ENCODE peak calls at places on chromosomes 11 and 22, in eight cellular contexts. S is CD8-positive, alpha-beta T cell; M is colonic mucosa; B is body of pancreas; A is pancreas; R is prostate gland; D is thoracic aorta; G is stomach. J is an unnamed sample. For H3K4me1, the result is how much of the 10 kb centered on the place peaks cover.

GRCh38 chr11:71245601-71246391 is 6.6 kb downstream of the SHANK2 start:
- DNase-seq in S (no peak), M (no peak), B (peak), A (no peak), R (no peak), D (no peak), G (peak), J (peak)

GRCh38 chr11:69295995-69296889 is 2.3 kb downstream of the MYEOV start:
- DNase-seq in S (no peak), M (no peak), B (peak), A (no peak), R (no peak), D (no peak), G (peak), J (peak)

GRCh38 chr11:64620286-64620962 is 29.4 kb downstream of the SLC22A12 start:
- DNase-seq in S (no peak), M (peak), B (peak), A (peak), R (no peak), D (no peak), G (no peak), J (no peak)

GRCh38 chr11:62850911-62851806 is 11.8 kb upstream of the WDR74 start:
- DNase-seq in S (no peak), M (no peak), B (no peak), A (no peak), R (no peak), D (no peak), G (no peak), J (no peak)

GRCh38 chr22:22433770-22434169 is 74.8 kb downstream of the ZNF280B start:
- DNase-seq in S (no peak), M (no peak), B (no peak), A (no peak), R (no peak), D (no peak), G (no peak), J (no peak)

GRCh38 chr11:79287952-79288351 is 152.9 kb downstream of the TENM4 start:
- DNase-seq in S (no peak), M (no peak), B (no peak), A (no peak), R (no peak), D (no peak), G (no peak), J (no peak)

GRCh38 chr11:129951201-129951882 is 51.3 kb downstream of the PRDM10 start:
- DNase-seq in S (no peak), M (no peak), B (no peak), A (no peak), R (no peak), D (no peak), G (no peak), J (no peak)

GRCh38 chr22:21951931-21952465 is 650 bp downstream of the PPM1F start:
- DNase-seq in S (no peak), M (peak), B (peak), A (peak), R (peak), D (no peak), G (peak), J (peak)

GRCh38 chr11:111541209-111542061 is 915 bp downstream of the LAYN start:
- DNase-seq in S (no peak), M (peak), B (peak), A (peak), R (peak), D (peak), G (no peak), J (peak)

GRCh38 chr22:24580276-24580675 is 12.6 kb downstream of the LRRC75B start:
- DNase-seq in S (no peak), M (no peak), B (no peak), A (no peak), R (no peak), D (no peak), G (no peak), J (no peak)

GRCh38 chr22:46830001-46830715 is 67.7 kb downstream of the TBC1D22A start:
- DNase-seq in S (no peak), M (no peak), B (peak), A (no peak), R (peak), D (no peak), G (peak), J (no peak)
- H3K4me3 ChIP-seq in S (no peak), M (no peak), B (no peak), A (no peak), R (no peak), D (no peak), G (no peak), J (no peak)

GRCh38 chr11:120078397-120078796 is 59.5 kb downstream of the TRIM29 start:
- DNase-seq in S (no peak), M (no peak), B (no peak), A (no peak), R (no peak), D (no peak), G (no peak), J (no peak)

GRCh38 chr11:120079750-120080610 is 57.9 kb downstream of the TRIM29 start:
- DNase-seq in S (no peak), M (no peak), B (peak), A (no peak), R (no peak), D (no peak), G (peak), J (no peak)
- TF ChIP-seq CTCF in S (peak), M (peak), B (peak), A (peak), R (peak), D (peak), G (peak), J (no peak)

GRCh38 chr11:11839718-11840117 is 2.1 kb upstream of the USP47 start:
- DNase-seq in S (no peak), M (no peak), B (no peak), A (no peak), R (no peak), D (no peak), G (no peak), J (no peak)
- H3K4me1 ChIP-seq in S (under half), M (under half), B (under half), A (under half), R (under half), D (under half), G (under half), J (under half)

DNA sequence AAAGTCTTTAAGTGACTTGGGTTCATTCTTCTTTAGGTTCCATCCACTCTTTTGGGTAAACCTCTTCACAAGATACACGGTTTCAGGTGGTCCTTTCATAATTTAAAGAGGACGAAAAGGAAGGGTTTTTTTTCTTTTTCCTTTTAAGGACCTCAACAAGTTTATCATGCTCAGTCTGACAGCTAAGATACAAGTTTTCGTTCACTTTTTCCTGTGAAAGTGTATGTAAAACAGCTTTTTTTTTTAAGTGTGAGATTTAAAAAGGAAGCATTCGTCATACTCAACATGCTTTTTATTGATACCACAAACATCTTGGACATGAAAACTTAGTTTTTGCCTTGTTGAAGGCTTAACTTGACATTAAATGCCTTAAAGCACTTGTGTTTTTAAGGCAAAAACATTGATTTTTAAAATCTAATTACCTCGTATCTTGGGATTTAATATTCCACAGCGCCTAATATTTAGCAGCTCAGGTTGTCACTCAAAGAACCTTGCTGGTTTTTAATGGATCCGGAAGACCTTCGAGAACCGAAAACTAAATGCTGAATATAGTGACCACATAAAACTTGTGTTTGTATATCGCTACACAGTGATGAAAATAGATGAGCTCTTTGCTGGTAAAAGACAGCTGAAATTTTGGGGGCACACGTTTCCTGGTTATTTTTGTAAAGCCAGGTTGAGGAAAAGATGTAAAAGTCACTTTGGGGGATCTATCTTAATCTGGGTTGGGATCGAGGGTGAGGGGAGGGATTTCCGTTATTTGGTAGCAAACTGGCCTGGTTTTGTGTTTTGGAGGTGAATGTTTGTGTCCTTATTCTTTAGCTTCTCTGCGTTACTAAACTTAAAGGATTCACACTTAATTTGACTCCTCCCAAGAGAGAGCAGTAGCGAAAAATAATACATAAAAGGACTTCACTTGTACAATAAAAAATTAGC is 2.3 kb downstream of the PCF11 start:
- DNase-seq in S (no peak), M (no peak), B (no peak), A (no peak), R (no peak), D (no peak), G (no peak), J (no peak)
- H3K4me3 ChIP-seq in S (peak), M (peak), B (peak), A (peak), R (peak), D (peak), G (peak), J (peak)

GRCh38 chr11:102172127-102172848 is 62.0 kb downstream of the YAP1 start:
- DNase-seq in S (no peak), M (no peak), B (no peak), A (no peak), R (no peak), D (no peak), G (no peak), J (no peak)

GRCh38 chr11:102179366-102179765 is 69.1 kb downstream of the YAP1 start:
- DNase-seq in S (no peak), M (no peak), B (no peak), A (no peak), R (no peak), D (no peak), G (no peak), J (no peak)

GRCh38 chr11:102177126-102177525 is 66.9 kb downstream of the YAP1 start:
- DNase-seq in S (no peak), M (no peak), B (no peak), A (no peak), R (no peak), D (no peak), G (no peak), J (no peak)

DNA sequence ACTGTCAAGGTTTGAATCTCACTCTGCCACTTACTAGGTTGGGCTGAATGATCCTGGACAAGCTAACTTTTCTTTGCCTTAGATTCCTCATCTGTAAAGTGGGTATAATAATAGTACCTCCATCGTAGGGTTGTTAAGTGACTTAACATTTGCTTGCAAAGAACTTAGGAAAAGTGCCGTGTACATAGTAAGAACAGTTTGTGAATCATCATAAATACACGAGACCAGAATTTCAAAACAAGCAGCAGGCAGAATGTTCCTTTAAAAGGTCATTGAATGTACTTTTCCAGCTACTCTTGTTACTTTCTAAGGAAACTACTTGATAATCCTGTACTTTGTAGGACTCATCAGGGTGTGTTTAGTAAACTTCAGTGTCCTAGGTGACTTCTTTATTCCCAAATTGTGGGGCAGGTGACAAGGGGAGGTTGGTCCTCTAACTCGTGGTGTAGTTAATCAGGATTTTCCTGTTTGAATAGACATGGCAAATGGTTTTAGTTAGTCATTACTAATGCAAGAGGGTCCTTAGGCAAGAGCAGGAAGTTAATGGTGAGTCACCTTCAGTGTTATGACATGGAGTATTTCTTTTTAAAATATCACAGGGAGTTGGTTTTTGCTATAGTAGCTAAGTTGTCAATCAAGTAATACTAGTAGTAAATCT is 67.9 kb downstream of the YAP1 start:
- DNase-seq in S (no peak), M (no peak), B (peak), A (no peak), R (peak), D (no peak), G (no peak), J (no peak)
- TF ChIP-seq CTCF in S (no peak), M (no peak), B (no peak), A (no peak), R (no peak), D (no peak), G (no peak), J (no peak)

DNA sequence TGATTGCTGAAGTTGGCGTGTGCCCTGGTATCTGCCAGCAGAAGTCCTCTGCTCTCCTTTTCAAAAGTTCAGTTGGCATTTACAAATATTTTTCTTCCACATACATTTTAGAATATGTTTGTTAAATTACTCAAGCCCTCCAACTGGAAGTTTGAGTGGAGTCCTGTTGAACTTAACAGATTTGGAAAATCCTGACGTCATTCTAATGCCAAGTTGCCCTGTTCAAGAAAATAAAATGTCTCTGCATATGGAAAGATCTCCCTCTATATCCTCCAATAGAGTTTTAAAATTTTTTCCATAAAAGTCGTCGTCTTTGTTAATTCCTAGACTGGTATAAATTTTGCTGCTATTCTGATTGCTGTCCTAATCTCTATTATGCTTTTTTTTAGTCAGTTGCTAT is 3.3 kb downstream of the KCNQ1OT1 start:
- DNase-seq in S (no peak), M (no peak), B (no peak), A (no peak), R (no peak), D (no peak), G (no peak), J (no peak)
- H3K4me1 ChIP-seq in S (under half), M (under half), B (under half), A (under half), R (under half), D (under half), G (half or more), J (under half)

DNA sequence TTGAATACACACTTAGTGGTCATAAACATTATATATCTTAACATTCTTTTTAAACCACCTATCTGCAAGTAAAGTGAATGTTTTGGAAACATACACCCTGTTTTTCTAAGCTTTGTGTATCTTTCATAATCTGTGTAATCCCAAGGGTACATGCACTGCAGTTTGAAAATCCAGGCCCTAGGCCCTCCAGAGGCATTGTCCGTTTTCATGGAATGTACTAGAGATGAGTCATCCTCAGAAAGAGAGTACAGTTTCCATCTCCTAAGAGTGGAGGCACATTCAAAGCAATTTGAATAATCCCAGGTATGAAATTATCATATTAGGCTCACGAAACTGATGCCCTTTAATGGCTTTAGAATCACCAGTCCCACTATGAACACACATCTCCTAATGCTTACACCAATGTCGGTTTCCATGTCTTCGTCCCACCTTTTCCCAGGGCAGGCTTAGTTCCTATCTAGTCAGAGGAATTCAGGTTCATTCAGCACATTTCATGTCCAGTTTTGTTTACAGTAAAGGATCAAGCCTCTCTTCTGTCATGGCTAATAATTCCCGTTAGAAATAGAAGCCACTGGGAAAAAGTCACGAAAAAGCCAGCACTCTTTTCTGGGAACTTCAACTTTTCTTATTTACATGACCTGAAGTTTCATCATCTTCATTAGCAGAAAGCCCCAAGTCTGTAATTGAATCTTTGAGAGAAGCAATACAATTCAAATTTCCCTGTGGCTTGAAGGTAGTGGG is 39.5 kb upstream of the CD44 start:
- DNase-seq in S (no peak), M (no peak), B (no peak), A (no peak), R (no peak), D (no peak), G (no peak), J (no peak)
- H3K4me3 ChIP-seq in S (no peak), M (no peak), B (no peak), A (no peak), R (no peak), D (no peak), G (no peak), J (no peak)

GRCh38 chr22:31637375-31637937 is 24.6 kb downstream of the PISD start:
- DNase-seq in S (no peak), M (no peak), B (peak), A (no peak), R (no peak), D (no peak), G (no peak), J (no peak)
- TF ChIP-seq CTCF in S (no peak), M (no peak), B (no peak), A (no peak), R (no peak), D (no peak), G (no peak), J (no peak)

J was measured in Peyer's patch.